ENCODE peak calls at places on chromosome 17, in nine cellular contexts. L, D, T, U, A, V, W, F and X are unnamed samples.

GRCh38 chr17:51000835-51001638 is 119.6 kb downstream of the SPAG9 start:
- DNase-seq in T (peak; percentile 77), W (no peak), L (no peak), V (peak; percentile 26), A (peak; percentile 80), D (peak; percentile 44), F (no peak), U (peak; percentile 73), X (no peak)

GRCh38 chr17:1067282-1067956 is 70.5 kb downstream of the TIMM22 start:
- DNase-seq in U (no peak), L (no peak), V (no peak), T (no peak), F (no peak), A (no peak), W (no peak), D (peak; percentile 84), X (peak; percentile 50)

GRCh38 chr17:82013341-82013740 is 9.3 kb downstream of the CENPX start:
- DNase-seq in F (no peak), D (no peak), T (no peak), L (peak; percentile 61), A (no peak), U (no peak), W (no peak), V (no peak), X (no peak)

GRCh38 chr17:58329808-58330543 is 1.4 kb upstream of the TSPOAP1 start:
- DNase-seq in L (no peak), D (no peak), W (no peak), T (no peak), V (peak; percentile 83), U (no peak), A (peak; percentile 67), F (no peak), X (no peak)

GRCh38 chr17:34412965-34413441 is 50.0 kb upstream of the CCL1 start:
- DNase-seq in T (no peak), V (no peak), D (no peak), U (no peak), A (no peak), W (no peak), L (no peak), F (no peak), X (no peak)

GRCh38 chr17:78748730-78749317 is 33.2 kb downstream of the CYTH1 start:
- DNase-seq in L (no peak), U (no peak), T (no peak), A (peak; percentile 53), D (peak; percentile 86), W (peak; percentile 68), F (peak; percentile 74), V (peak; percentile 61), X (no peak)

GRCh38 chr17:59370580-59371299 is 39.3 kb downstream of the YPEL2 start:
- DNase-seq in U (no peak), D (no peak), L (no peak), A (no peak), V (no peak), F (no peak), W (no peak), T (no peak), X (no peak)

GRCh38 chr17:62996221-62996620 is 30.2 kb downstream of the TANC2 start:
- DNase-seq in V (no peak), W (no peak), F (no peak), L (no peak), U (no peak), T (no peak), A (no peak), D (no peak), X (no peak)

GRCh38 chr17:66146394-66146793 is 45.5 kb downstream of the CEP112 start:
- DNase-seq in T (no peak), A (no peak), V (no peak), L (no peak), U (no peak), W (no peak), F (no peak), D (no peak), X (no peak)

DNA sequence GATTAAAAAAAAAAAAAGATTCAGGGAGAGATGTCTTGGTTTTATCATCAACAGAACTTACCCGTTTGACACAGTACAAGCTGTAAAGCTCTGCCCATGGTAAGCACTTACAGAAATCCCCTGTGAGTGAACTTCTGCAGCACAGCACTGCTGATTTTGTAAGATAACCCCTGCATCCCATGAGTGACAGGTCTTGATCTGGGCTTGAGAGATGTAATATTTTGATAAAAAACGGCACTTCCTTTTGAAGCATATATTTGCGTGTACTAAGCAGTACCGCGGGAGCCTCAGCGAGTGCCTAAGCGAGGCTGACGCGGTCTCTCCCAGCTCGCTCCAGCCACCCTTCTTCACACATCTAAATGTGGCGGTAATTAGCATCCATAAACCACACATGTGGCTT is 50.5 kb downstream of the IKZF3 start:
- DNase-seq in U (no peak), F (no peak), A (no peak), W (no peak), L (no peak), V (no peak), T (no peak), D (no peak), X (no peak)
- TF ChIP-seq CTCF in U (no peak), F (no peak), A (no peak), W (no peak), L (no peak), V (no peak), T (no peak), D (no peak), X (no peak)

DNA sequence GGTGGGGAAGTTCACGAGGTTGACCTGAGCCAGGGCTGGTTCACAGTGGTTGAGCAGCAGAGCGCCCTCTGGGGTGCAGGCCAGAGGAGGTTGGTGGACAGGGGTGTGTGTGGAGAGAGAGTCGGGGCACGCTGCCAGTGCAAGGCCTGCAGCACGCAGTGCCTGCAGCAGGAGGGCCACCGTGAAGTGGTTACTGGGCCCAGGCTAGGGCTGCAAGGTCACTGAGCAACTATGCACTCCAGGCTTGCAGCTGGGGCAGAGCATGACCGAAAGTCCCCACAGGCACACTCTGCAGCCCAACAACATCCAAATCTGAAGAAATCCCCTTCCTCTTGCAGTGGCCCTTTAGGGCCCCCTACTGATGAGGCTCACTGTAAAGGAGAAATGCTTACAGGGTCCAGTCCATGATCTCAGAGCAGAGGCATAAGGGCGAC is 89.1 kb upstream of the NOL11 start:
- DNase-seq in T (peak; percentile 19), V (peak; percentile 65), D (no peak), F (no peak), W (no peak), L (no peak), U (no peak), A (peak; percentile 8), X (no peak)
- TF ChIP-seq CTCF in T (peak; percentile 50), V (peak; percentile 53), D (no peak), F (no peak), W (no peak), L (peak; percentile 11), U (peak; percentile 19), A (peak; percentile 42), X (peak; percentile 22)

GRCh38 chr17:43170140-43170765 is 761 bp upstream of the NBR1 start:
- DNase-seq in V (peak; percentile 82), D (peak; percentile 96), F (peak; percentile 81), T (peak; percentile 90), U (peak; percentile 95), W (peak; percentile 94), L (peak; percentile 81), A (peak; percentile 95), X (peak; percentile 91)

GRCh38 chr17:43175213-43176118 is 4.5 kb downstream of the NBR1 start:
- DNase-seq in F (no peak), U (no peak), L (no peak), T (no peak), D (peak; percentile 26), W (no peak), A (no peak), V (no peak), X (no peak)

GRCh38 chr17:43169561-43170139 is 1.4 kb upstream of the NBR1 start:
- DNase-seq in F (peak; percentile 48), T (peak; percentile 17), D (no peak), U (no peak), W (peak; percentile 42), A (peak; percentile 25), L (peak; percentile 31), V (no peak), X (no peak)

GRCh38 chr17:43171761-43172487 is 910 bp downstream of the NBR1 start:
- DNase-seq in A (peak; percentile 33), F (no peak), V (peak; percentile 20), L (no peak), T (peak; percentile 71), D (peak; percentile 88), U (peak; percentile 32), W (peak; percentile 49), X (no peak)

DNA sequence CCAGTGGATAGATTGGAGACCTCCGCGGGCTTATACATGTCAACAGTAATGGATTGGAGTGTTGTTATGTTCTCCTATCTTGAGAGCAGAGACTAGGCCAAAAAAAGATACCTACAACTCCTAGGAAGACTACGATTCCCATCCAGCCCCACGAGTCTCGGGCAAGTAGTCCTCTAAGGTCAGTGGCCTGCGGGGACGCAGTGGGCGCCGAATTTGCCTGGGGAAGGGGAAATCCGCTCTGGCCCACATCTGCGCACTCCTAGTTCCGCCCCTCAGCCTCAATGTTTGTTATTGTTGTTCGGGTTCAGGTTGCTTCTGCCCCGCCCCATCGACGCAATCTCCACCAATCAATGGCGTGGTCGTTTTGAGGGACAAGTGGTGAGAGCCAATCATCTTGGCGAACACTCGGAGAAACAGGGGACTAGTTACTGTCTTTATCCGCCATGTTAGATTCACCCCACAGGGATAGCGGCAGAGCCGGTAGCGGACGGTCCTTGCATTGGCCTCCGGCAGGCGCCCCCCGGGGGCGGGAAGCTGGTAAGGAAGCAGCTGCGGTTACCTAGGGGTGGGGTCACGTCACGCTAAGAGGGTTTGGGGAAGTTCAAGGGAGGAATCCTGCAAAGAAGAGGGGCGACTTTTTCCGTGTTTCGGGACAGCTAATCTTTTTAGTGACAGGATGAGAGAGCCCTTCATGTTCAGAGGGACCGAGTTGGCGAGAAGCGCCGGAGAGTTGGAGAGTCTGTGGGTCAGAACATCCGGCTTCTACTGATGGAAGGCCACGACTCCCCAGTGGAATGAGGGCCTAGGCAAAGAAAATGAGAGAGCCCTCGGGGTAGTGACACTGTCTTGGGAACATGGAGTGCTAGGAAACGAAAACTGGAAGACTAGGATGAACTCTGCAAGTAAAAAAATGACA is at the start of gene NBR1:
- DNase-seq in A (peak; percentile 99), U (peak; percentile 97), D (peak; percentile 97), L (peak; percentile 94), T (peak; percentile 95), W (peak; percentile 97), V (peak; percentile 93), F (peak; percentile 90), X (peak; percentile 94)
- TF ChIP-seq CTCF in A (peak; percentile 66), U (peak; percentile 18), D (no peak), L (peak; percentile 46), T (peak; percentile 10), W (no peak), V (peak; percentile 41), F (peak; percentile 15), X (peak; percentile 45)

DNA sequence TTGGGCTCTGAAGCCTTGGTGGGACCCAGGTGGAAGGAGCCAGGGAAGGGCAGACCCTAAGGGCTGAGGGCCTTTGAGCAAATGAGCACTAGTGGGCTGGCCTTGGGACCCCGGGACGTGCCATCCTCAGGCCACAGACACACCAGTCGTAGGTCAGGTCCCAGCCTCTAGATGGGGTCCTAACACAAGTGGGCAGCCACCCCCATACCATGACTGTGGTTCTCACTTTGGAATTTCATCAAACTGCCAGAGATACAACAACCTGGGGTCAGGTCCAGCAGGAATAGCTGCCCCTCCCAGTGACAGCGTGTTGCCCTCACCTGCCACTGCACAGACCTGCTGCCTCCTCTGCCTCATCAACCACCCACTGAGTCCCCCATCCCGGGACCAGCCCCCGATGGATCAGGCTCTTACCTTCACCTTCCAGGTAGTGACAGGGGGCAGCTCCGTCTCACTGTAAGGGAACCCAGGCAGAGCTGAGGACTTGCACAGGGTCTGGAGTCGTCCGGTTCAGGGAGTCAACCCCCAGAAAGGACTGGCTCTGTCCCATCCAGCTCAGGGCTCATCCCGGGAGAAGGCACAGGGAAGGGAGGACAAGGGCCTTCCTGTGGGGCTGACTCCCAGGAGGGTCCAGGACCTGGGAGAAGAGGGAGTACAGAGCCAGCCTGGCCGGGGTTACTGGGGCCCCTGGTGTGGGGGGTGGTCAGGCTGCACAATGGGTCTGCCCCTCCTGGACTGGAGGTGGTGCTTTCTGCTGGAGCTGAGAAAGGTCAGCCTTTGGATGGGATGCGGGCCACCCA is 40.0 kb downstream of the LGALS9 start:
- DNase-seq in F (no peak), W (no peak), V (no peak), T (no peak), L (no peak), U (no peak), A (no peak), D (no peak), X (peak; percentile 79)
- TF ChIP-seq CTCF in F (no peak), W (no peak), V (no peak), T (no peak), L (no peak), U (no peak), A (no peak), D (no peak), X (no peak)